ENCODE peak calls at places on chromosomes 4 and X, in six cellular contexts. U, K, R, L, S and J are unnamed samples.

GRCh38 chr4:6423575-6423974 is 48.8 kb downstream of the PPP2R2C start:
- DNase-seq in S (no peak), L (no peak), R (no peak), K (no peak), U (no peak), J (no peak)

GRCh38 chrX:672931-673330 is 42.3 kb downstream of the SHOX start:
- DNase-seq in R (no peak), K (no peak), S (no peak), U (no peak), L (no peak), J (no peak)

GRCh38 chr4:3385719-3386440 is 55.9 kb upstream of the HGFAC start:
- DNase-seq in K (no peak), L (peak; percentile 48), R (no peak), U (no peak), S (no peak), J (no peak)

GRCh38 chr4:173057442-173057841 is 111.2 kb upstream of the GALNT7 start:
- DNase-seq in U (no peak), K (no peak), S (peak; percentile 37), L (no peak), R (no peak), J (no peak)

GRCh38 chr4:82484987-82485783 is 54.8 kb downstream of the ENOPH1 start:
- DNase-seq in K (no peak), S (no peak), U (no peak), L (no peak), R (peak; percentile 22), J (no peak)

GRCh38 chrX:97763391-97763790 is 879.7 kb downstream of the RPA4 start:
- DNase-seq in K (peak; percentile 16), S (no peak), L (no peak), U (no peak), R (no peak), J (no peak)

GRCh38 chr4:151324449-151325319 is 721 bp downstream of the SH3D19 start:
- DNase-seq in L (peak; percentile 77), K (peak; percentile 73), U (peak; percentile 79), R (peak; percentile 29), S (peak; percentile 87), J (no peak)

GRCh38 chr4:97074531-97074930 is 1068.7 kb downstream of the STPG2 start:
- DNase-seq in K (no peak), S (no peak), U (no peak), R (no peak), L (no peak), J (no peak)

GRCh38 chrX:52574416-52575275 is 57.8 kb upstream of the XAGE1B start:
- DNase-seq in U (peak; percentile 16), L (no peak), R (no peak), S (peak; percentile 45), K (peak; percentile 80), J (peak; percentile 14)

GRCh38 chr4:7777871-7778523 is 161.7 kb downstream of the AFAP1 start:
- DNase-seq in L (peak; percentile 26), K (no peak), S (no peak), R (no peak), U (no peak), J (no peak)

GRCh38 chr4:154349829-154350228 is 141.8 kb downstream of the DCHS2 start:
- DNase-seq in L (no peak), K (peak; percentile 74), R (no peak), S (peak; percentile 29), U (no peak), J (no peak)

GRCh38 chr4:7362341-7362740 is 72.4 kb downstream of the PSAPL1 start:
- DNase-seq in R (no peak), L (no peak), S (no peak), U (no peak), K (no peak), J (no peak)

GRCh38 chr4:6349896-6350295 is 80.2 kb downstream of the WFS1 start:
- DNase-seq in L (no peak), S (no peak), R (no peak), K (no peak), U (no peak), J (no peak)

GRCh38 chrX:114905251-114905650 is 112.2 kb downstream of the IL13RA2 start:
- DNase-seq in L (no peak), K (no peak), R (no peak), S (no peak), U (no peak), J (no peak)

GRCh38 chr4:174156239-174156826 is 127.1 kb downstream of the FBXO8 start:
- DNase-seq in R (no peak), S (peak; percentile 77), K (peak; percentile 58), U (no peak), L (no peak), J (no peak)

GRCh38 chr4:85669204-85669603 is 194.3 kb downstream of the ARHGAP24 start:
- DNase-seq in S (no peak), L (no peak), K (no peak), R (no peak), U (no peak), J (no peak)

GRCh38 chrX:102723456-102723855 is 2.9 kb downstream of the GPRASP3 start:
- DNase-seq in K (peak; percentile 10), U (no peak), L (no peak), S (no peak), R (no peak), J (no peak)

GRCh38 chr4:70801265-70801809 is 38.4 kb downstream of the GRSF1 start:
- DNase-seq in L (no peak), S (no peak), R (no peak), K (no peak), U (no peak), J (no peak)

GRCh38 chrX:140712413-140713173 is 3.0 kb downstream of the LINC00632 start:
- DNase-seq in L (peak; percentile 67), U (peak; percentile 23), K (peak; percentile 79), S (peak; percentile 96), R (peak; percentile 39), J (peak; percentile 1)

GRCh38 chrX:121876316-121876715 is 828.9 kb downstream of the GLUD2 start:
- DNase-seq in L (no peak), U (no peak), R (no peak), S (no peak), K (peak; percentile 0), J (no peak)

GRCh38 chrX:79477691-79478090 is 110.6 kb upstream of the ITM2A start:
- DNase-seq in S (no peak), K (no peak), U (no peak), R (no peak), L (no peak), J (no peak)

GRCh38 chr4:158750379-158750778 is 18.4 kb upstream of the FNIP2 start:
- DNase-seq in K (no peak), U (no peak), L (no peak), S (peak; percentile 78), R (no peak), J (no peak)

GRCh38 chrX:723781-724180 is 93.2 kb downstream of the SHOX start:
- DNase-seq in S (no peak), U (no peak), K (no peak), L (peak; percentile 2), R (no peak), J (no peak)

GRCh38 chr4:110064295-110064694 is 134.1 kb downstream of the ELOVL6 start:
- DNase-seq in R (no peak), L (no peak), S (peak; percentile 15), K (no peak), U (peak; percentile 35), J (no peak)

GRCh38 chr4:137387924-137388323 is 144.4 kb downstream of the PCDH18 start:
- DNase-seq in U (no peak), R (no peak), S (peak; percentile 15), K (no peak), L (no peak), J (no peak)

GRCh38 chrX:49270249-49270921 is 792 bp downstream of the PPP1R3F start:
- DNase-seq in S (no peak), R (no peak), K (peak; percentile 13), L (no peak), U (peak; percentile 29), J (no peak)

GRCh38 chr4:26296514-26296913 is 24.3 kb upstream of the RBPJ start:
- DNase-seq in K (no peak), R (no peak), L (no peak), S (no peak), U (no peak), J (no peak)
- H3K4me1 ChIP-seq in K (peaks cover 26% of the 10 kb centered on the region), R (no peaks in the 10 kb centered on the region), L (peaks cover 3% of the 10 kb centered on the region), S (no peaks in the 10 kb centered on the region), U (no peaks in the 10 kb centered on the region), J (no peaks in the 10 kb centered on the region)

DNA sequence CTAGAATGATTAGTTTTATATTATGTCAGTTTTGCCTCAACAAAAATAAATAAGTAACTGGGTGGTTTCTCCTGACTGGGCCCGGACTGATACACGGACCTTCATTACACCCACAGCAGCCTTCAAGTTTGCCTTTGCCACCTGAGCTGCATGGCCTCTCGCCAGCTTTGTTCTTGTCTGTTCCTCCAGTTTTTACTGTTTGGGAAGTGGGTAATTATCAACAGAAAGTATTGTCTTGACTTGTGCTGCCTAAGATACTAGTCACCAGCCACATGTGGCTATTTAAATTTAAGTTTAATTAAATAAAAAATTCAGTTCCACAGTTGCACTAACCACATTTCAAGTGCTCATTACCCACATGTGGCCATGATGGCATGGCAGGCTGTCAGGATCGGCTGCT is 74.7 kb upstream of the INTU start:
- DNase-seq in L (no peak), R (no peak), S (no peak), K (no peak), U (no peak), J (no peak)
- H3K27ac ChIP-seq in L (no peak overlapping the region), R (no peak overlapping the region), S (no peak overlapping the region), K (no peak overlapping the region), U (no peak overlapping the region), J (no peak overlapping the region)

GRCh38 chr4:89898304-89898716 is 3.7 kb downstream of the MMRN1 start:
- DNase-seq in U (no peak), L (no peak), R (no peak), K (peak; percentile 8), S (no peak), J (no peak)
- H3K27me3 ChIP-seq in U (no peaks in the 10 kb centered on the region), L (no peaks in the 10 kb centered on the region), R (no peaks in the 10 kb centered on the region), K (no peaks in the 10 kb centered on the region), S (peaks cover 6% of the 10 kb centered on the region), J (no peaks in the 10 kb centered on the region)

GRCh38 chrX:131830400-131831184 is 192.5 kb upstream of the STK26 start:
- DNase-seq in S (peak; percentile 89), U (peak; percentile 77), K (peak; percentile 89), R (peak; percentile 40), L (peak; percentile 82), J (no peak)

GRCh38 chrX:131828482-131828881 is 194.6 kb upstream of the STK26 start:
- DNase-seq in R (no peak), S (no peak), K (peak; percentile 32), L (no peak), U (no peak), J (no peak)

GRCh38 chrX:131821945-131822622 is 201.0 kb upstream of the STK26 start:
- DNase-seq in K (no peak), R (no peak), L (peak; percentile 90), S (no peak), U (peak; percentile 84), J (no peak)

GRCh38 chrX:131827935-131828334 is 195.2 kb upstream of the STK26 start:
- DNase-seq in U (no peak), K (peak; percentile 77), S (peak; percentile 41), L (no peak), R (no peak), J (no peak)

DNA sequence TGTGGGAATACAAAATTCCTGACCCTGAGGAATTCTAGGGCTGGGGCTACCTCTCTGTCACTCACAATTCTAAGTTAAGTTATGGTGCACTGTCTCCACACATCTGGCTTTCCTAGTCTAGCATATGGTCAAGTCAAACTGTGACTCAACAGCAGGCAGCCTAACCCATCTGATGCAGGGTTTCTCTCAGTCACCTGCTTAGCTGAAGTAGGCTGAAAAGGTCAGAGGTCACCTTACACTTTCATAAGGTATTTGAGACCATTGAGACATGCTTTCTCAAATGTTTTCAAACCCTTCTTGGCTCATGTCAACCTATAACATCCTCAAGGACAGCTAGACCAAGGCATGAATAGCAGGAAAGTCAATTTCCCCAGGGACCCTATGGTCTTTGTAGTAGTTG is 196.5 kb upstream of the STK26 start:
- DNase-seq in U (no peak), L (no peak), R (no peak), K (no peak), S (no peak), J (no peak)
- H3K4me1 ChIP-seq in U (no peaks in the 10 kb centered on the region), L (no peaks in the 10 kb centered on the region), R (no peaks in the 10 kb centered on the region), K (peaks cover 13% of the 10 kb centered on the region), S (peaks cover 2% of the 10 kb centered on the region), J (peaks cover 8% of the 10 kb centered on the region)